ENCODE peak calls at places on chromosomes 1 and 21, in five cellular contexts. W is NCI-H1436 treated with DMSO at 0.1 percent for 48 hours; E is HAP-1; Z is activated gamma-delta T cell treated with anti-CD3 and anti-CD28 coated beads, Interleukin-2, amount 50 U/mL, for 16 hours; U is stimulated activated CD4-positive, alpha-beta T cell treated with anti-CD3 and anti-CD28 coated beads, Interleukin-2, amount 100 ng/mL, for 48 hours. P is an unnamed sample.

GRCh38 chr1:66777846-66778245 is 23.2 kb downstream of the INSL5 start:
- DNase-seq in U (no peak), Z (no peak), E (no peak), W (no peak), P (no peak)

GRCh38 chr1:96865731-96866684 is 144.4 kb downstream of the PTBP2 start:
- DNase-seq in E (no peak), Z (no peak), W (no peak), U (no peak), P (no peak)

GRCh38 chr1:226135059-226135651 is 51.4 kb downstream of the ACBD3 start:
- DNase-seq in W (no peak), Z (no peak), E (no peak), U (no peak), P (no peak)

GRCh38 chr21:34593954-34594531 is 20.9 kb downstream of the RCAN1 start:
- DNase-seq in Z (no peak), U (no peak), W (no peak), E (no peak), P (no peak)

GRCh38 chr1:100718581-100718980 is 961 bp upstream of the VCAM1 start:
- DNase-seq in U (no peak), Z (no peak), W (no peak), E (no peak), P (no peak)

GRCh38 chr1:75134939-75135828 is 996 bp downstream of the LHX8 start:
- DNase-seq in W (no peak), E (no peak), U (no peak), Z (no peak), P (no peak)

GRCh38 chr1:165073402-165074007 is 283.0 kb downstream of the LMX1A start:
- DNase-seq in U (no peak), W (peak), E (peak), Z (no peak), P (no peak)

GRCh38 chr1:86640161-86640560 is 64.2 kb upstream of the SH3GLB1 start:
- DNase-seq in U (no peak), E (no peak), W (no peak), Z (no peak), P (no peak)

GRCh38 chr1:154552036-154552435 is 6.4 kb downstream of the UBE2Q1 start:
- DNase-seq in W (no peak), U (no peak), Z (no peak), E (no peak), P (no peak)

GRCh38 chr1:179794669-179795068 is 51.6 kb downstream of the FAM163A start:
- DNase-seq in U (no peak), Z (no peak), E (no peak), W (no peak), P (no peak)

GRCh38 chr1:220696863-220697231 is 6.7 kb downstream of the C1orf115 start:
- DNase-seq in W (no peak), E (no peak), Z (no peak), U (no peak), P (no peak)

GRCh38 chr1:214248294-214249082 is 32.5 kb upstream of the SMYD2 start:
- DNase-seq in Z (no peak), U (no peak), E (no peak), W (no peak), P (no peak)

GRCh38 chr1:57578099-57578498 is 154.2 kb upstream of the DAB1 start:
- DNase-seq in W (no peak), Z (no peak), E (no peak), U (no peak), P (no peak)

GRCh38 chr1:156492591-156493080 is 7.9 kb downstream of the MEF2D start:
- DNase-seq in W (no peak), Z (no peak), U (no peak), E (no peak), P (no peak)

GRCh38 chr21:29656504-29657227 is 283.1 kb downstream of the GRIK1 start:
- DNase-seq in Z (no peak), U (no peak), E (no peak), W (no peak), P (no peak)

P was measured in natural killer cell treated with Interleukin-12 subunit alpha and Interleukin-12 subunit beta and Interleukin-15 and Interleukin-18, amount 100 ng/mL, for 72 hours.